ENCODE peak calls at places on chromosome 14, in four cellular contexts. K, X, J and W are unnamed samples.

GRCh38 chr14:64942531-64943111 is at the start of gene GPX2:
- DNase-seq in K (no peak), X (no peak), J (no peak), W (no peak)

GRCh38 chr14:20412422-20412821 is 879 bp downstream of the TEP1 start:
- DNase-seq in K (no peak), X (no peak), J (no peak), W (no peak)

GRCh38 chr14:34227834-34228662 is 234.0 kb downstream of the SPTSSA start:
- DNase-seq in K (peak; percentile 37), X (no peak), J (peak; percentile 32), W (peak; percentile 1)

GRCh38 chr14:70208380-70208779 is 19.6 kb upstream of the SLC8A3 start:
- DNase-seq in K (no peak), X (no peak), J (no peak), W (no peak)

GRCh38 chr14:32012571-32012970 is 64.5 kb upstream of the ARHGAP5 start:
- DNase-seq in K (no peak), X (no peak), J (no peak), W (no peak)

GRCh38 chr14:40318211-40318719 is 886.0 kb upstream of the FBXO33 start:
- DNase-seq in K (no peak), X (no peak), J (no peak), W (no peak)

GRCh38 chr14:29709490-29709889 is 218.2 kb downstream of the PRKD1 start:
- DNase-seq in K (no peak), X (no peak), J (no peak), W (no peak)

GRCh38 chr14:54691525-54692260 is 124.8 kb downstream of the SAMD4A start:
- DNase-seq in K (peak; percentile 53), X (peak; percentile 7), J (peak; percentile 34), W (peak; percentile 62)

GRCh38 chr14:49642163-49642562 is 7.1 kb upstream of the DNAAF2 start:
- DNase-seq in K (no peak), X (no peak), J (no peak), W (no peak)
- H3K27ac ChIP-seq in K (no peak overlapping the region), X (peak overlapping the region; percentile 17), J (no peak overlapping the region), W (no peak overlapping the region)

GRCh38 chr14:90088160-90088559 is 26.4 kb downstream of the KCNK13 start:
- DNase-seq in K (no peak), X (no peak), J (no peak), W (no peak)

GRCh38 chr14:90091393-90091792 is 29.6 kb downstream of the KCNK13 start:
- DNase-seq in K (no peak), X (no peak), J (no peak), W (no peak)

GRCh38 chr14:90087433-90087832 is 25.6 kb downstream of the KCNK13 start:
- DNase-seq in K (no peak), X (no peak), J (no peak), W (no peak)
- H3K27ac ChIP-seq in K (no peak overlapping the region), X (no peak overlapping the region), J (no peak overlapping the region), W (no peak overlapping the region)

GRCh38 chr14:74836251-74836957 is 39.5 kb downstream of the PROX2 start:
- DNase-seq in K (no peak), X (no peak), J (no peak), W (no peak)
- H3K27ac ChIP-seq in K (no peak overlapping the region), X (peak overlapping the region; percentile 84), J (peak overlapping the region; percentile 44), W (no peak overlapping the region)

GRCh38 chr14:85471156-85471555 is 58.8 kb upstream of the FLRT2 start:
- DNase-seq in K (no peak), X (no peak), J (no peak), W (no peak)
- H3K27ac ChIP-seq in K (no peak overlapping the region), X (no peak overlapping the region), J (no peak overlapping the region), W (no peak overlapping the region)

DNA sequence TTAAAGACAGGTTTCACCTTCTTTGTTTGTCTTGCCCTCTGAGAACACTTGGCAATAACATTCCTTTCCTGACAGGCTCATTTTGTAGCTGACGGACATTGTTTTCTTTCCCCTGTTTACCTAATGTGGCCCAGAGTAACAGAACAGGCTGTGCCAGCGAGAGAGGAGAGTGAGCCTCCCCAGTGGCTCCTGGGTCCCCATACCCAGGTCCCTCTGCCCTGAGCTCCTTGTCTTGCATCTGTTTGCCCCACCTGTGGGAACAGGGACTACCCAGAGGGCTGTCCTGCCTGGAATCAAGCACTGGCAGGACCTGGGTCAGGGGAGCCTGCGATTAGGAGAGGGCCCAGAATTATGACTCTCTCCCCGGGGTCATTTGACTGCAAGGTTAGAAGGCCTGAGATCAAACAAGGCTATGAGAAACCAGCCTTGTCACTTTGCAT is 222.9 kb downstream of the ZFP36L1 start:
- DNase-seq in K (no peak), X (no peak), J (no peak), W (no peak)
- H3K27ac ChIP-seq in K (no peak overlapping the region), X (no peak overlapping the region), J (no peak overlapping the region), W (no peak overlapping the region)

GRCh38 chr14:76911473-76911872 is 85.3 kb downstream of the LRRC74A start:
- DNase-seq in K (no peak), X (no peak), J (no peak), W (no peak)
- H3K27ac ChIP-seq in K (no peak overlapping the region), X (no peak overlapping the region), J (no peak overlapping the region), W (no peak overlapping the region)